ENCODE peak calls at places on chromosomes 13 and 19, in five cellular contexts. Z is kidney epithelial cell, Y is CD14-positive monocyte, A is neural crest cell, W is GM12878. V is an unnamed sample.

GRCh38 chr19:10116866-10117616 is 2.7 kb downstream of the EIF3G start:
- DNase-seq in Z (no peak), Y (no peak), A (no peak), W (no peak), V (no peak)

GRCh38 chr19:40601061-40601973 is at the start of gene LTBP4:
- DNase-seq in Z (no peak), Y (no peak), A (no peak), W (no peak), V (no peak)

GRCh38 chr13:112968910-112969691 is at the start of gene MCF2L:
- DNase-seq in Z (no peak), Y (no peak), A (peak; percentile 30), W (no peak), V (no peak)

GRCh38 chr19:55118401-55118991 is 1.1 kb upstream of the PPP1R12C start:
- DNase-seq in Z (no peak), Y (no peak), A (peak; percentile 34), W (no peak), V (no peak)

GRCh38 chr13:51916419-51916818 is 54.6 kb downstream of the CCDC70 start:
- DNase-seq in Z (no peak), Y (no peak), A (no peak), W (no peak), V (no peak)

GRCh38 chr13:74329978-74330377 is 195.8 kb upstream of the KLF12 start:
- DNase-seq in Z (no peak), Y (no peak), A (no peak), W (no peak), V (no peak)

GRCh38 chr13:29369060-29369743 is 226.3 kb downstream of the SLC7A1 start:
- DNase-seq in Z (no peak), Y (no peak), A (peak; percentile 9), W (peak; percentile 12), V (peak; percentile 2)

GRCh38 chr13:100546713-100547405 is 41.7 kb downstream of the GGACT start:
- DNase-seq in Z (no peak), Y (no peak), A (no peak), W (no peak), V (no peak)

GRCh38 chr13:92354583-92354982 is 872.0 kb upstream of the GPC6 start:
- DNase-seq in Z (peak; percentile 14), Y (no peak), A (no peak), W (no peak), V (no peak)

GRCh38 chr13:44474122-44474910 is 100.7 kb downstream of the SERP2 start:
- DNase-seq in Z (no peak), Y (no peak), A (no peak), W (no peak), V (no peak)

GRCh38 chr19:21698215-21698614 is 69.2 kb downstream of the ZNF100 start:
- DNase-seq in Z (no peak), Y (no peak), A (no peak), W (no peak), V (no peak)

GRCh38 chr19:57512845-57513244 is 13.1 kb downstream of the ZNF773 start:
- DNase-seq in Z (no peak), Y (no peak), A (no peak), W (no peak), V (no peak)

GRCh38 chr13:20118268-20119140 is 42.3 kb downstream of the GJA3 start:
- DNase-seq in Z (no peak), Y (no peak), A (peak; percentile 23), W (no peak), V (no peak)

GRCh38 chr19:16876904-16877361 is 11.9 kb upstream of the F2RL3 start:
- DNase-seq in Z (no peak), Y (no peak), A (no peak), W (no peak), V (no peak)

GRCh38 chr13:43132228-43132627 is 108.8 kb downstream of the DNAJC15 start:
- DNase-seq in Z (peak; percentile 16), Y (no peak), A (no peak), W (no peak), V (peak; percentile 10)

GRCh38 chr13:26867451-26868067 is 107.0 kb upstream of the GPR12 start:
- DNase-seq in Z (no peak), Y (no peak), A (peak; percentile 45), W (no peak), V (no peak)

GRCh38 chr13:74290324-74290773 is 156.1 kb upstream of the KLF12 start:
- DNase-seq in Z (peak; percentile 90), Y (peak; percentile 48), A (peak; percentile 2), W (no peak), V (peak; percentile 93)

GRCh38 chr13:80313668-80314278 is 27.2 kb downstream of the SPRY2 start:
- DNase-seq in Z (no peak), Y (no peak), A (no peak), W (no peak), V (no peak)

GRCh38 chr13:106117035-106117434 is 418.4 kb downstream of the EFNB2 start:
- DNase-seq in Z (no peak), Y (no peak), A (no peak), W (no peak), V (no peak)

GRCh38 chr13:98450495-98451167 is 126.3 kb downstream of the STK24 start:
- DNase-seq in Z (no peak), Y (no peak), A (peak; percentile 28), W (no peak), V (no peak)

GRCh38 chr19:12133069-12133468 is 7.1 kb downstream of the ZNF20 start:
- DNase-seq in Z (no peak), Y (no peak), A (no peak), W (no peak), V (no peak)

GRCh38 chr19:5559804-5560133 is 8.0 kb downstream of the TINCR start:
- DNase-seq in Z (no peak), Y (no peak), A (no peak), W (no peak), V (no peak)

GRCh38 chr19:13995017-13995728 is 10.9 kb downstream of the RFX1 start:
- DNase-seq in Z (no peak), Y (no peak), A (no peak), W (no peak), V (no peak)

GRCh38 chr13:42864952-42865634 is 83.7 kb downstream of the FAM216B start:
- DNase-seq in Z (no peak), Y (no peak), A (no peak), W (no peak), V (no peak)

GRCh38 chr19:34838248-34838647 is 65.2 kb upstream of the ZNF599 start:
- DNase-seq in Z (no peak), Y (no peak), A (no peak), W (no peak), V (no peak)

GRCh38 chr19:49067554-49067953 is 2.9 kb upstream of the NTF4 start:
- DNase-seq in Z (no peak), Y (no peak), A (no peak), W (no peak), V (no peak)

GRCh38 chr13:101915333-101915732 is 462.9 kb downstream of the ITGBL1 start:
- DNase-seq in Z (no peak), Y (no peak), A (no peak), W (no peak), V (no peak)

GRCh38 chr19:13839938-13840750 is 36.8 kb upstream of the NANOS3 start:
- DNase-seq in Z (no peak), Y (peak; percentile 83), A (no peak), W (no peak), V (no peak)

GRCh38 chr13:43390101-43390500 is 366.7 kb downstream of the DNAJC15 start:
- DNase-seq in Z (no peak), Y (no peak), A (no peak), W (no peak), V (no peak)

V was measured in epithelial cell of proximal tubule.